ENCODE peak calls at places on chromosome 2, in seven cellular contexts. J is fibroblast of lung, B is GM23248, U is astrocyte, V is mammary epithelial cell, S is endothelial cell of umbilical vein, C is neural progenitor cell. G is an unnamed sample.

GRCh38 chr2:10297950-10298349 is 4.8 kb upstream of the HPCAL1 start:
- DNase-seq in J (peak), B (peak), U (peak), V (peak), S (peak), C (no peak), G (no peak)

GRCh38 chr2:240646061-240646899 is 21.0 kb downstream of the GPR35 start:
- DNase-seq in J (no peak), B (no peak), U (no peak), V (no peak), S (no peak), C (no peak), G (no peak)

GRCh38 chr2:2810504-2810903 is 479.4 kb upstream of the MYT1L start:
- DNase-seq in J (no peak), B (no peak), U (no peak), V (no peak), S (no peak), C (no peak), G (no peak)

GRCh38 chr2:138494265-138494966 is 7.2 kb upstream of the SPOPL start:
- DNase-seq in J (no peak), B (no peak), U (no peak), V (no peak), S (no peak), C (no peak), G (no peak)

GRCh38 chr2:10620481-10620880 is 69.3 kb downstream of the NOL10 start:
- DNase-seq in J (peak), B (peak), U (peak), V (peak), S (no peak), C (no peak), G (peak)

GRCh38 chr2:99430614-99431258 is 59.1 kb downstream of the REV1 start:
- DNase-seq in J (peak), B (peak), U (peak), V (no peak), S (no peak), C (no peak), G (no peak)

GRCh38 chr2:48131503-48132293 is 225.4 kb upstream of the FBXO11 start:
- DNase-seq in J (peak), B (peak), U (peak), V (no peak), S (no peak), C (no peak), G (no peak)

GRCh38 chr2:19358242-19359020 is at the start of gene OSR1:
- DNase-seq in J (peak), B (peak), U (peak), V (peak), S (peak), C (peak), G (peak)

GRCh38 chr2:84132371-84132770 is 326.7 kb downstream of the SUCLG1 start:
- DNase-seq in J (no peak), B (no peak), U (no peak), V (no peak), S (no peak), C (no peak), G (no peak)

GRCh38 chr2:74228772-74229171 is 30.4 kb downstream of the MTHFD2 start:
- DNase-seq in J (no peak), B (no peak), U (no peak), V (no peak), S (no peak), C (peak), G (no peak)

GRCh38 chr2:238285653-238286082 is 2.7 kb downstream of the PER2 start:
- DNase-seq in J (peak), B (peak), U (peak), V (peak), S (no peak), C (peak), G (no peak)

GRCh38 chr2:186871866-186872265 is 22.9 kb upstream of the ZSWIM2 start:
- DNase-seq in J (no peak), B (no peak), U (no peak), V (no peak), S (peak), C (no peak), G (no peak)

GRCh38 chr2:223897669-223898314 is 47.3 kb downstream of the WDFY1 start:
- DNase-seq in J (no peak), B (no peak), U (no peak), V (no peak), S (no peak), C (no peak), G (no peak)

GRCh38 chr2:225002039-225002655 is 40.1 kb downstream of the DOCK10 start:
- DNase-seq in J (peak), B (peak), U (peak), V (peak), S (peak), C (peak), G (peak)

GRCh38 chr2:145287686-145288085 is 767.8 kb upstream of the ZEB2 start:
- DNase-seq in J (no peak), B (peak), U (no peak), V (no peak), S (no peak), C (no peak), G (no peak)

GRCh38 chr2:218017211-218018053 is 14.6 kb upstream of the TNS1 start:
- DNase-seq in J (no peak), B (no peak), U (no peak), V (no peak), S (no peak), C (no peak), G (no peak)

GRCh38 chr2:159748089-159748488 is 35.8 kb downstream of the MARCHF7 start:
- DNase-seq in J (no peak), B (no peak), U (no peak), V (no peak), S (no peak), C (no peak), G (no peak)

GRCh38 chr2:46086578-46087070 is 210.6 kb upstream of the EPAS1 start:
- DNase-seq in J (no peak), B (no peak), U (no peak), V (no peak), S (peak), C (no peak), G (no peak)

GRCh38 chr2:121297217-121297830 is 12.3 kb upstream of the TFCP2L1 start:
- DNase-seq in J (peak), B (peak), U (peak), V (no peak), S (peak), C (peak), G (no peak)

GRCh38 chr2:234134496-234134895 is 84.0 kb downstream of the SPP2 start:
- DNase-seq in J (no peak), B (no peak), U (no peak), V (peak), S (no peak), C (no peak), G (no peak)

GRCh38 chr2:55902971-55903370 is 20.6 kb downstream of the EFEMP1 start:
- DNase-seq in J (peak), B (no peak), U (peak), V (no peak), S (no peak), C (no peak), G (no peak)

GRCh38 chr2:196967775-196968174 is 41.3 kb upstream of the PGAP1 start:
- DNase-seq in J (no peak), B (no peak), U (no peak), V (no peak), S (no peak), C (no peak), G (no peak)

DNA sequence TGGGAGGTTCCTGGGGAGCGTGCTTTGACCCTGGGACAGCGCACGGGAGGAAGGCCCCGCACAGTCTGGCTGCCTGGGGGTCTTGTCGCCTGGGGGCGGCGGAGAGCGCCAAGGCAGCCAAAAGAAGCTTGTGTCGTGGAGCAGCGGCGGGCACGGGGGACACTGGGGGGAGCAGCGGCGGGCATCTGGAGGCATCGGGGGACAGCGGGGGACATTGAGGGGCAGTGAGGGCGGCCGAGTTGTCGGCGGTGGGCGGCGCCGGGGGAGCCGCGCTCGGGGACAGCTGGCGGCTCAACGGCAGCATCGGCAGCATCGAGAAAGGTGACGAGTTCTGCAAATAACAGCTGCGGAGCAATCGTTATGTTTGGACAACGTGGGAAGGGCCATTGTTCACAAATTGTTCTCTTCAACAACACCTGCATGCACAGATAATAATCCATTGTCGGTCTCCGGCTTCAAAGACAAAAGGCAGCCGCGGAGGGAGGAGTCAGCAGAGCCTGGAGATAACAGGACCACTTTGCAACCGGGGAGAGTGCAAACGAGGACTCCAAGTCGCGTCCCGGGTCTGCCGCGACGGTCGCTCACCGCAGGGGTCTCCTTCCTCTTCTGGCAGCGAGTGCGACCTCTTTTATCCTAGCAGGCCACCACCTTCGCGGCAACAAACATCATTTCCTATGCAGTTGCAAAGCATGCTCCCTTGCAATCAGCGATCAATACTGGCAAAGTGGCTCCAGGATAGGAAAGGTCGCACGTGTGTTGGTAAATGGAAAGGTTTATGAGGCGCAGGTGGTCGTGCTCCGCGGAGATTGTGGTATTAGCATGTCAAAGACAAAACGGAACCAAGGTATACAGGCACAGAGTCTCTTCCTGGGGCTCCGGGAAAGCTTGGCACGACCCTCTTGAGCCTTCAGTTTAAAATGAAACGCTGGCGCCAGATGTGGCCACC is 132.3 kb upstream of the DLX2 start:
- DNase-seq in J (no peak), B (peak), U (no peak), V (no peak), S (peak), C (peak), G (no peak)
- TF ChIP-seq EZH2 in J (no peak), B (peak), U (peak), V (no peak), S (peak), C (peak), G (no peak)

DNA sequence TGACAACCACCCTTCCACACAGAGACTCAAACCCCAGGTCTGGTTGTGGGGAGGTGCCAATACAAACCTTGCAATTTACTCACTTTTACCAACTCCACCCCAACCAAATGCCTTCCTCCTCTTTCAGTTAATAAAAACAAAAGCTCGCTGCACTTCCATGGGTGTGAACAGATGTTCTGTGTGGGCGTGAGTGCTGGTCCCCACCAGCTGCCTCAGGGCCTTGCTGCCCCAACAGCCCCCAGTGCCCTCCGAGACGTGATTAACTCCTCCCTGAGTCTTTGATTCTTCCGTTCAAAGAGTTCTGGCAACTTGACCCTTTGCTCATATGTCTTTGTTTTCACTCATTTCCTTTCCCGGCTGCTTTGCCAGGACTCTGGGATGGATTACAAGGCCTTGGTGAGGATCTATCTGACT is 258.9 kb upstream of the CXCR4 start:
- DNase-seq in J (peak), B (peak), U (peak), V (no peak), S (peak), C (no peak), G (no peak)
- H3K9ac ChIP-seq in J (no peak), B (no peak), U (no peak), V (no peak), S (no peak), C (no peak), G (no peak)

GRCh38 chr2:239596792-239597191 is 196.0 kb upstream of the HDAC4 start:
- DNase-seq in J (no peak), B (no peak), U (no peak), V (no peak), S (no peak), C (no peak), G (no peak)
- TF ChIP-seq EZH2 in J (no peak), B (no peak), U (no peak), V (no peak), S (no peak), C (no peak), G (no peak)

GRCh38 chr2:96948483-96949152 is 37.8 kb downstream of the FAM178B start:
- DNase-seq in J (no peak), B (no peak), U (no peak), V (no peak), S (no peak), C (no peak), G (no peak)
- H3K9ac ChIP-seq in J (no peak), B (no peak), U (no peak), V (no peak), S (no peak), C (no peak), G (no peak)

GRCh38 chr2:176122633-176123482 is at the start of gene HOXD9:
- DNase-seq in J (no peak), B (peak), U (no peak), V (no peak), S (peak), C (peak), G (no peak)
- TF ChIP-seq EZH2 in J (peak), B (no peak), U (peak), V (peak), S (no peak), C (peak), G (no peak)

DNA sequence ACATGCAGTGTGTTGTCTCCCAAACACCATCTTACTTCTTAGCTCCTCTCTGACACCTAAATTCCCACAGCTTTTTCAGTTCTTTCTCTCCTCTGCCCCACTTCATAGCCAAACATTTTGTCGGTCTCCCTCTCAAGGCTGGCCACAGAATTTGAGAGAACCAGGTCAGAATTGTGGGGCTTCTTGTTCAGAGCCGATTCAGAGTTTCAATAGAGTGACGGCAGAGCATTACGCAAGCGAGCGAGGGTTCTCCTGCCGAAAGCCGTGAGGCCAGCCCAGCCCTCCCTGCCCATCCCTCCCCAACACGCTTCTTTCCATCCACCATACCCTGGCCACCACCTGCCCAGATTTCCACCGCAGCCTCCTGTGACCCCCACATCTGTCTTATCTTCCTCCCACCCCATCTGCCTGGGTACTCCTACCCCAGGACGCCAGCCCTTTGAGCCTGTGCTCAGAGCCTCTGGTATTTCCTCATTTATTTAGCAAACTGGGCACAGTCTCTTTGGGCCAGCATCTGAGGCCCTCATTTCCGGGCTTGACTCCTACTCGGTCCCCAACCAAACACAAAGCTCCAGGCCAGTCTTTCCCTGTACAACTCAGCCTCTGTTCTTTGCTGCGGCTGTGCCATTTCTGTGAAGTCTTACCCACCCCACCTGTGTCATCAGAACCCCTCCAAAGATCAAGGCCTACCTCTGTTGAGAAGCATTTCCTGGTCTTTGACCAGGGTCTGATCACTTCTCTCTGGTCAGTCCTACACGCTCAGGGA is 70.0 kb upstream of the MAP4K4 start:
- DNase-seq in J (no peak), B (no peak), U (no peak), V (no peak), S (no peak), C (no peak), G (no peak)
- H3K9ac ChIP-seq in J (no peak), B (no peak), U (no peak), V (no peak), S (no peak), C (no peak), G (no peak)

GRCh38 chr2:43748333-43748732 is 25.5 kb upstream of the DYNC2LI1 start:
- DNase-seq in J (no peak), B (no peak), U (no peak), V (no peak), S (no peak), C (no peak), G (no peak)

GRCh38 chr2:43743706-43744105 is 30.1 kb upstream of the DYNC2LI1 start:
- DNase-seq in J (peak), B (no peak), U (peak), V (no peak), S (no peak), C (no peak), G (no peak)

GRCh38 chr2:43749583-43749982 is 24.3 kb upstream of the DYNC2LI1 start:
- DNase-seq in J (no peak), B (no peak), U (no peak), V (no peak), S (no peak), C (no peak), G (no peak)

GRCh38 chr2:43745457-43745856 is 28.4 kb upstream of the DYNC2LI1 start:
- DNase-seq in J (peak), B (peak), U (peak), V (no peak), S (peak), C (no peak), G (no peak)
- TF ChIP-seq EZH2 in J (no peak), B (no peak), U (no peak), V (no peak), S (no peak), C (no peak), G (no peak)

GRCh38 chr2:20624156-20624883 is 26.6 kb downstream of the HS1BP3 start:
- DNase-seq in J (no peak), B (no peak), U (no peak), V (no peak), S (no peak), C (no peak), G (no peak)
- H3K9ac ChIP-seq in J (no peak), B (no peak), U (no peak), V (no peak), S (no peak), C (no peak), G (no peak)

G was measured in MM.1S.